ENCODE peak calls at places on chromosomes 5 and 9, in nine cellular contexts. J is NCI-H146; H is activated gamma-delta T cell treated with Interleukin-2 at 50 U/mL for 16 hours; S is activated T-helper 1 cell treated with anti-CD3 and anti-CD28 coated beads, Interleukin-12 subunit alpha, Interleukin-12 subunit beta, Interleukin-2, Interleukin-4 antibody, amounts not matched to agents 30 ng/mL and 10 ng/mL and 1 ng/mL, durations not matched to agents 14 hours and 24 hours and 36 hours; X is fibroblast of mammary gland; F is NCI-H526 treated with DMSO at 0.1 percent for 48 hours; K is stimulated activated CD4-positive, alpha-beta T cell treated with anti-CD3 and anti-CD28 coated beads, Interleukin-15, amount 100 ng/mL, for 48 hours; R is AG04449; U is NCI-H446. O is an unnamed sample.
A peak's percentile ranks its signal among the peaks of the same experiment; 100 is the strongest.

GRCh38 chr5:53557386-53557785 is 3.1 kb upstream of the NDUFS4 start:
- DNase-seq in J (no peak), K (no peak), R (no peak), S (no peak), F (no peak), U (no peak), H (no peak), X (peak; percentile 59), O (no peak)

GRCh38 chr9:6876195-6876594 is 118.4 kb downstream of the KDM4C start:
- DNase-seq in R (no peak), K (no peak), H (no peak), U (no peak), S (no peak), J (no peak), F (no peak), X (peak; percentile 28), O (no peak)

GRCh38 chr5:81212211-81212687 is 20.9 kb upstream of the CKMT2 start:
- DNase-seq in U (no peak), J (peak; percentile 95), R (no peak), X (no peak), F (no peak), K (no peak), S (no peak), H (no peak), O (no peak)

GRCh38 chr5:165616550-165617430 is 2111.4 kb downstream of the MAT2B start:
- DNase-seq in S (no peak), F (no peak), R (no peak), K (no peak), U (no peak), H (no peak), X (peak; percentile 55), J (no peak), O (no peak)

GRCh38 chr5:81694726-81695125 is 56.2 kb downstream of the SSBP2 start:
- DNase-seq in U (no peak), R (no peak), S (no peak), K (no peak), X (no peak), F (no peak), H (no peak), J (no peak), O (no peak)

GRCh38 chr9:92294297-92294676 is 790 bp upstream of the IARS1 start:
- DNase-seq in F (no peak), U (no peak), S (no peak), H (no peak), R (no peak), X (peak; percentile 34), J (peak; percentile 7), K (no peak), O (no peak)

GRCh38 chr5:145791866-145792265 is 43.3 kb downstream of the PRELID2 start:
- DNase-seq in R (no peak), F (no peak), K (no peak), U (no peak), J (no peak), X (no peak), H (no peak), S (no peak), O (no peak)

GRCh38 chr9:34996181-34996904 is 6.8 kb downstream of the DNAJB5 start:
- DNase-seq in K (no peak), F (no peak), U (no peak), X (no peak), J (no peak), R (no peak), H (no peak), S (no peak), O (no peak)

GRCh38 chr5:119417891-119418781 is 34.2 kb upstream of the HSD17B4 start:
- DNase-seq in J (no peak), S (no peak), R (peak; percentile 85), H (no peak), F (no peak), U (no peak), X (peak; percentile 69), K (no peak), O (no peak)

GRCh38 chr5:152259702-152260101 is 145.4 kb downstream of the NMUR2 start:
- DNase-seq in F (no peak), R (no peak), H (no peak), U (no peak), K (no peak), X (no peak), S (no peak), J (no peak), O (no peak)

GRCh38 chr5:5546408-5546807 is 123.9 kb downstream of the ICE1 start:
- DNase-seq in R (no peak), H (no peak), K (no peak), S (no peak), J (no peak), X (no peak), U (no peak), F (no peak), O (no peak)

GRCh38 chr9:103649086-103649485 is 445.0 kb upstream of the SMC2 start:
- DNase-seq in R (no peak), H (no peak), J (no peak), U (no peak), K (no peak), X (no peak), F (no peak), S (no peak), O (no peak)

GRCh38 chr5:132437604-132438275 is 52.8 kb downstream of the IRF1 start:
- DNase-seq in S (peak; percentile 47), F (no peak), J (no peak), H (peak; percentile 59), R (peak; percentile 85), U (no peak), X (peak; percentile 90), K (no peak), O (peak; percentile 87)

GRCh38 chr5:79143684-79144379 is 32.2 kb downstream of the BHMT start:
- DNase-seq in R (no peak), U (no peak), K (no peak), J (no peak), F (no peak), H (no peak), S (no peak), X (peak; percentile 69), O (no peak)

GRCh38 chr9:125949247-125949646 is 202.1 kb downstream of the PBX3 start:
- DNase-seq in X (no peak), U (no peak), R (no peak), J (no peak), K (no peak), S (no peak), F (no peak), H (no peak), O (no peak)

GRCh38 chr9:127121628-127122175 is 733 bp downstream of the ANGPTL2 start:
- DNase-seq in H (no peak), F (no peak), K (no peak), U (no peak), X (no peak), R (no peak), S (no peak), J (no peak), O (peak; percentile 59)

GRCh38 chr5:169628891-169629290 is 8.2 kb upstream of the DOCK2 start:
- DNase-seq in R (peak; percentile 82), X (peak; percentile 90), K (no peak), U (no peak), F (no peak), H (no peak), J (no peak), S (no peak), O (no peak)

GRCh38 chr9:127720865-127721227 is 5.0 kb downstream of the TTC16 start:
- DNase-seq in X (no peak), K (no peak), R (no peak), F (no peak), S (no peak), J (no peak), U (no peak), H (no peak), O (no peak)

GRCh38 chr9:135499326-135500070 is 984 bp upstream of the MRPS2 start:
- DNase-seq in S (peak; percentile 84), K (peak; percentile 67), R (no peak), X (peak; percentile 82), F (peak; percentile 59), U (peak; percentile 26), H (peak; percentile 90), J (peak; percentile 89), O (peak; percentile 98)

GRCh38 chr5:77133061-77133758 is 46.1 kb upstream of the ZBED3 start:
- DNase-seq in U (peak; percentile 75), K (no peak), F (no peak), R (peak; percentile 89), X (peak; percentile 100), J (no peak), H (no peak), S (no peak), O (peak; percentile 55)

GRCh38 chr5:88235346-88235745 is 33.3 kb downstream of the TMEM161B start:
- DNase-seq in S (no peak), U (no peak), R (no peak), F (no peak), X (no peak), K (no peak), H (no peak), J (no peak), O (no peak)

GRCh38 chr5:166123698-166124097 is 2167.7 kb upstream of the WWC1 start:
- DNase-seq in S (no peak), J (no peak), K (no peak), F (no peak), U (no peak), X (no peak), R (no peak), H (no peak), O (no peak)

GRCh38 chr9:12463641-12464040 is 229.5 kb upstream of the TYRP1 start:
- DNase-seq in R (no peak), X (no peak), U (no peak), J (peak; percentile 51), H (no peak), F (no peak), K (no peak), S (no peak), O (no peak)

GRCh38 chr9:95406114-95406513 is 88.6 kb upstream of the FANCC start:
- DNase-seq in F (no peak), K (no peak), U (no peak), R (no peak), J (no peak), X (peak; percentile 73), H (no peak), S (no peak), O (peak; percentile 37)

GRCh38 chr9:134570726-134571325 is 70.8 kb upstream of the COL5A1 start:
- DNase-seq in J (no peak), R (no peak), X (no peak), H (no peak), U (no peak), K (no peak), S (no peak), F (no peak), O (peak; percentile 16)

GRCh38 chr9:22413884-22414283 is 32.7 kb upstream of the DMRTA1 start:
- DNase-seq in K (no peak), F (no peak), R (no peak), H (no peak), U (no peak), J (no peak), X (peak; percentile 51), S (no peak), O (no peak)

GRCh38 chr9:135605238-135605781 is 34.0 kb downstream of the GLT6D1 start:
- DNase-seq in U (no peak), H (no peak), X (no peak), S (no peak), R (no peak), F (no peak), J (no peak), K (no peak), O (peak; percentile 71)

GRCh38 chr9:16316911-16317817 is 553.3 kb downstream of the BNC2 start:
- DNase-seq in R (no peak), K (no peak), X (no peak), J (no peak), S (no peak), U (no peak), H (no peak), F (no peak), O (no peak)